ENCODE peak calls at places on chromosomes 13 and 19, in four cellular contexts. One of them, this sample, is unnamed.

GRCh38 chr19:35344511-35345031 is 3.1 kb upstream of the FFAR1 start:
- DNase-seq in NCI-H524 treated with DMSO at 0.1 percent for 48 hours: no peak
- DNase-seq in activated gamma-delta T cell treated with Interleukin-2 at 50 U/mL for 16 hours: no peak
- DNase-seq in NCI-H1417: no peak
- DNase-seq in this sample: no peak

GRCh38 chr13:51453308-51453958 is 597 bp upstream of the INTS6 start:
- DNase-seq in NCI-H524 treated with DMSO at 0.1 percent for 48 hours: no peak
- DNase-seq in activated gamma-delta T cell treated with Interleukin-2 at 50 U/mL for 16 hours: peak
- DNase-seq in NCI-H1417: peak
- DNase-seq in this sample: no peak

GRCh38 chr19:17379221-17379631 is 2.1 kb upstream of the PLVAP start:
- DNase-seq in NCI-H524 treated with DMSO at 0.1 percent for 48 hours: no peak
- DNase-seq in activated gamma-delta T cell treated with Interleukin-2 at 50 U/mL for 16 hours: no peak
- DNase-seq in NCI-H1417: no peak
- DNase-seq in this sample: no peak

GRCh38 chr13:46996316-46996715 is 99.5 kb upstream of the HTR2A start:
- DNase-seq in NCI-H524 treated with DMSO at 0.1 percent for 48 hours: no peak
- DNase-seq in activated gamma-delta T cell treated with Interleukin-2 at 50 U/mL for 16 hours: no peak
- DNase-seq in NCI-H1417: no peak
- DNase-seq in this sample: no peak

GRCh38 chr19:13117772-13118423 is at the start of gene NACC1:
- DNase-seq in NCI-H524 treated with DMSO at 0.1 percent for 48 hours: peak
- DNase-seq in activated gamma-delta T cell treated with Interleukin-2 at 50 U/mL for 16 hours: peak
- DNase-seq in NCI-H1417: peak
- DNase-seq in this sample: peak

GRCh38 chr19:7294571-7295212 is 478 bp upstream of the INSR start:
- DNase-seq in NCI-H524 treated with DMSO at 0.1 percent for 48 hours: peak
- DNase-seq in activated gamma-delta T cell treated with Interleukin-2 at 50 U/mL for 16 hours: no peak
- DNase-seq in NCI-H1417: peak
- DNase-seq in this sample: peak

GRCh38 chr13:39864221-39864620 is 208.8 kb downstream of the COG6 start:
- DNase-seq in NCI-H524 treated with DMSO at 0.1 percent for 48 hours: no peak
- DNase-seq in activated gamma-delta T cell treated with Interleukin-2 at 50 U/mL for 16 hours: no peak
- DNase-seq in NCI-H1417: no peak
- DNase-seq in this sample: no peak

GRCh38 chr13:29801737-29802305 is 48.6 kb downstream of the UBL3 start:
- DNase-seq in NCI-H524 treated with DMSO at 0.1 percent for 48 hours: no peak
- DNase-seq in activated gamma-delta T cell treated with Interleukin-2 at 50 U/mL for 16 hours: no peak
- DNase-seq in NCI-H1417: no peak
- DNase-seq in this sample: peak

GRCh38 chr13:40598599-40598998 is 67.8 kb downstream of the FOXO1 start:
- DNase-seq in NCI-H524 treated with DMSO at 0.1 percent for 48 hours: no peak
- DNase-seq in activated gamma-delta T cell treated with Interleukin-2 at 50 U/mL for 16 hours: no peak
- DNase-seq in NCI-H1417: no peak
- DNase-seq in this sample: no peak

GRCh38 chr13:99923877-99924582 is 47.5 kb downstream of the ZIC5 start:
- DNase-seq in NCI-H524 treated with DMSO at 0.1 percent for 48 hours: no peak
- DNase-seq in activated gamma-delta T cell treated with Interleukin-2 at 50 U/mL for 16 hours: no peak
- DNase-seq in NCI-H1417: no peak
- DNase-seq in this sample: no peak

GRCh38 chr13:73000027-73000674 is 58.7 kb upstream of the KLF5 start:
- DNase-seq in NCI-H524 treated with DMSO at 0.1 percent for 48 hours: no peak
- DNase-seq in activated gamma-delta T cell treated with Interleukin-2 at 50 U/mL for 16 hours: no peak
- DNase-seq in NCI-H1417: peak
- DNase-seq in this sample: no peak

GRCh38 chr13:26678796-26679195 is 81.8 kb downstream of the GPR12 start:
- DNase-seq in NCI-H524 treated with DMSO at 0.1 percent for 48 hours: no peak
- DNase-seq in activated gamma-delta T cell treated with Interleukin-2 at 50 U/mL for 16 hours: no peak
- DNase-seq in NCI-H1417: no peak
- DNase-seq in this sample: no peak

GRCh38 chr19:5131866-5132561 is 163.1 kb downstream of the KDM4B start:
- DNase-seq in NCI-H524 treated with DMSO at 0.1 percent for 48 hours: no peak
- DNase-seq in activated gamma-delta T cell treated with Interleukin-2 at 50 U/mL for 16 hours: peak
- DNase-seq in NCI-H1417: peak
- DNase-seq in this sample: no peak

GRCh38 chr13:108828053-108828806 is 198.8 kb downstream of the MYO16 start:
- DNase-seq in NCI-H524 treated with DMSO at 0.1 percent for 48 hours: no peak
- DNase-seq in activated gamma-delta T cell treated with Interleukin-2 at 50 U/mL for 16 hours: no peak
- DNase-seq in NCI-H1417: no peak
- DNase-seq in this sample: no peak